ENCODE peak calls at places on chromosomes 1 and 21, in five cellular contexts. R is BJ, U is A673, G is fibroblast of the aortic adventitia, T is Ammon's horn. Y is an unnamed sample.

GRCh38 chr1:85992756-85993155 is 163.8 kb downstream of the COL24A1 start:
- DNase-seq in R (peak; percentile 74), U (peak; percentile 10), G (peak; percentile 64), T (no peak), Y (no peak)

GRCh38 chr1:119799599-119800177 is 11.6 kb downstream of the REG4 start:
- DNase-seq in R (no peak), U (no peak), G (no peak), T (no peak), Y (no peak)

GRCh38 chr1:148263906-148264255 is 111.8 kb upstream of the NBPF11 start:
- DNase-seq in R (no peak), U (no peak), G (no peak), T (no peak), Y (no peak)

GRCh38 chr21:46234436-46234950 is 5.9 kb upstream of the LSS start:
- DNase-seq in R (no peak), U (no peak), G (no peak), T (no peak), Y (no peak)

GRCh38 chr1:229075217-229075616 is 195.7 kb upstream of the RAB4A start:
- DNase-seq in R (no peak), U (no peak), G (no peak), T (no peak), Y (no peak)

GRCh38 chr1:87644500-87645245 is 316.0 kb downstream of the LMO4 start:
- DNase-seq in R (peak; percentile 51), U (no peak), G (peak; percentile 59), T (peak; percentile 8), Y (no peak)

GRCh38 chr1:44227211-44227610 is 13.9 kb downstream of the DMAP1 start:
- DNase-seq in R (no peak), U (no peak), G (peak; percentile 17), T (no peak), Y (no peak)

GRCh38 chr1:153750026-153750995 is 22.5 kb downstream of the INTS3 start:
- DNase-seq in R (no peak), U (no peak), G (peak; percentile 41), T (no peak), Y (no peak)

GRCh38 chr1:215717677-215718076 is 150.6 kb downstream of the KCTD3 start:
- DNase-seq in R (no peak), U (no peak), G (no peak), T (no peak), Y (no peak)

GRCh38 chr1:193216920-193217319 is 30.5 kb upstream of the B3GALT2 start:
- DNase-seq in R (no peak), U (peak; percentile 73), G (no peak), T (no peak), Y (no peak)

GRCh38 chr1:43319766-43320165 is 17.9 kb upstream of the MPL start:
- DNase-seq in R (no peak), U (no peak), G (no peak), T (no peak), Y (no peak)

GRCh38 chr1:63569917-63570316 is 23.3 kb upstream of the PGM1 start:
- DNase-seq in R (no peak), U (no peak), G (no peak), T (no peak), Y (no peak)

GRCh38 chr1:167713330-167714081 is 8.3 kb upstream of the MPZL1 start:
- DNase-seq in R (no peak), U (no peak), G (no peak), T (peak; percentile 10), Y (no peak)

GRCh38 chr1:20100632-20101355 is 18.5 kb downstream of the PLA2G2D start:
- DNase-seq in R (no peak), U (peak; percentile 62), G (peak; percentile 75), T (peak; percentile 62), Y (no peak)

GRCh38 chr1:231027136-231027925 is 12.7 kb downstream of the FAM89A start:
- DNase-seq in R (no peak), U (no peak), G (no peak), T (no peak), Y (no peak)

GRCh38 chr1:220991959-220992704 is 112.9 kb downstream of the HLX start:
- DNase-seq in R (no peak), U (no peak), G (peak; percentile 76), T (no peak), Y (no peak)

GRCh38 chr1:74193908-74194307 is 4.1 kb downstream of the LRRIQ3 start:
- DNase-seq in R (no peak), U (no peak), G (peak; percentile 71), T (no peak), Y (no peak)

GRCh38 chr1:12171206-12172041 is 4.6 kb downstream of the TNFRSF1B start:
- DNase-seq in R (no peak), U (no peak), G (no peak), T (no peak), Y (no peak)

GRCh38 chr1:42450081-42450480 is 5.7 kb downstream of the ZMYND12 start:
- DNase-seq in R (no peak), U (no peak), G (no peak), T (no peak), Y (no peak)

GRCh38 chr1:818611-819291 is 105.0 kb upstream of the SAMD11 start:
- DNase-seq in R (no peak), U (no peak), G (peak; percentile 38), T (no peak), Y (no peak)

GRCh38 chr1:171427852-171428471 is 57.4 kb upstream of the PRRC2C start:
- DNase-seq in R (no peak), U (no peak), G (no peak), T (peak; percentile 31), Y (no peak)

GRCh38 chr1:157992031-157992568 is 1.3 kb upstream of the KIRREL1 start:
- DNase-seq in R (no peak), U (peak; percentile 91), G (peak; percentile 81), T (peak; percentile 82), Y (peak; percentile 8)

GRCh38 chr1:7770620-7770938 is 517 bp upstream of the VAMP3 start:
- DNase-seq in R (no peak), U (no peak), G (no peak), T (no peak), Y (no peak)

GRCh38 chr21:38765056-38765455 is 40.7 kb upstream of the ETS2 start:
- DNase-seq in R (no peak), U (no peak), G (no peak), T (no peak), Y (no peak)

GRCh38 chr1:109669246-109669948 is 1.5 kb downstream of the GSTM2 start:
- DNase-seq in R (no peak), U (peak; percentile 0), G (no peak), T (peak; percentile 1), Y (no peak)

GRCh38 chr1:89912073-89912472 is 82.8 kb upstream of the ZNF326 start:
- DNase-seq in R (no peak), U (no peak), G (no peak), T (no peak), Y (no peak)

GRCh38 chr1:1059494-1060280 is 14.4 kb downstream of the RNF223 start:
- DNase-seq in R (no peak), U (peak; percentile 92), G (peak; percentile 43), T (peak; percentile 71), Y (peak; percentile 52)

Y was measured in occipital lobe.